ENCODE peak calls at places on chromosomes 1 and 21, in five cellular contexts. Q is astrocyte, P is HCT116, L is AG04450, Y is ovary. B is an unnamed sample.

GRCh38 chr1:38826262-38826661 is 33.3 kb downstream of the RRAGC start:
- DNase-seq in L (no peak), Y (no peak), P (no peak), Q (no peak), B (no peak)

GRCh38 chr1:57761628-57762027 is 337.8 kb upstream of the DAB1 start:
- DNase-seq in Q (no peak), P (no peak), Y (no peak), L (no peak), B (no peak)

GRCh38 chr1:186325239-186325638 is 49.8 kb downstream of the TPR start:
- DNase-seq in P (peak; percentile 2), Y (no peak), Q (no peak), L (no peak), B (no peak)

GRCh38 chr1:243477676-243478075 is 221.8 kb downstream of the SDCCAG8 start:
- DNase-seq in L (no peak), P (no peak), Y (no peak), Q (no peak), B (no peak)

GRCh38 chr1:107993920-107994319 is 28.9 kb upstream of the VAV3 start:
- DNase-seq in P (no peak), Y (no peak), Q (no peak), L (no peak), B (no peak)

GRCh38 chr1:211830330-211831142 is at the start of gene LPGAT1:
- DNase-seq in Q (peak; percentile 29), P (peak; percentile 27), L (no peak), Y (peak; percentile 71), B (peak; percentile 71)

GRCh38 chr1:28036431-28036830 is 52.0 kb downstream of the EYA3 start:
- DNase-seq in Q (no peak), L (no peak), P (no peak), Y (no peak), B (no peak)

GRCh38 chr1:162136760-162137537 is 67.5 kb downstream of the NOS1AP start:
- DNase-seq in Y (no peak), L (peak; percentile 58), P (peak; percentile 43), Q (peak; percentile 91), B (peak; percentile 42)

GRCh38 chr1:19262728-19263127 is 11.1 kb downstream of the MRTO4 start:
- DNase-seq in Q (no peak), Y (no peak), L (no peak), P (no peak), B (no peak)

GRCh38 chr21:28436286-28436932 is 556.3 kb downstream of the LTN1 start:
- DNase-seq in P (no peak), L (no peak), Y (no peak), Q (peak; percentile 74), B (no peak)

GRCh38 chr1:85581802-85582686 is 1.5 kb downstream of the CCN1 start:
- DNase-seq in L (peak; percentile 50), P (no peak), Q (peak; percentile 70), Y (no peak), B (peak; percentile 75)

GRCh38 chr1:22176258-22176657 is 33.4 kb upstream of the WNT4 start:
- DNase-seq in L (no peak), Y (no peak), Q (no peak), P (no peak), B (no peak)

GRCh38 chr21:29365636-29366305 is 67.0 kb downstream of the BACH1 start:
- DNase-seq in P (no peak), Y (no peak), L (no peak), Q (no peak), B (no peak)

GRCh38 chr1:219940707-219941106 is 12.3 kb upstream of the SLC30A10 start:
- DNase-seq in Q (no peak), Y (no peak), L (no peak), P (no peak), B (no peak)

GRCh38 chr21:46008893-46009635 is 27.5 kb downstream of the COL6A1 start:
- DNase-seq in Q (no peak), Y (no peak), L (no peak), P (no peak), B (no peak)

GRCh38 chr1:9338354-9339250 is 45.9 kb downstream of the SPSB1 start:
- DNase-seq in Y (no peak), Q (no peak), P (no peak), L (no peak), B (peak; percentile 66)

GRCh38 chr1:84390231-84390630 is 8.1 kb upstream of the DNASE2B start:
- DNase-seq in Q (no peak), Y (no peak), P (no peak), L (no peak), B (no peak)

GRCh38 chr1:37485902-37486679 is 11.7 kb downstream of the ZC3H12A start:
- DNase-seq in Q (no peak), L (no peak), P (no peak), Y (peak; percentile 13), B (no peak)

GRCh38 chr1:58585166-58585565 is 8.1 kb upstream of the TACSTD2 start:
- DNase-seq in Y (no peak), Q (no peak), L (no peak), P (no peak), B (peak; percentile 4)

GRCh38 chr1:243213045-243213787 is 41.9 kb downstream of the CEP170 start:
- DNase-seq in Y (no peak), L (peak; percentile 26), Q (peak; percentile 67), P (no peak), B (no peak)

GRCh38 chr1:241706967-241707366 is 54.9 kb downstream of the WDR64 start:
- DNase-seq in Y (no peak), P (peak; percentile 42), Q (peak; percentile 39), L (no peak), B (peak; percentile 11)

GRCh38 chr1:39387452-39387851 is 104.0 kb upstream of the BMP8A start:
- DNase-seq in Y (no peak), L (peak; percentile 81), Q (peak; percentile 86), P (peak; percentile 83), B (peak; percentile 69)

GRCh38 chr21:46083271-46084040 is 14.5 kb upstream of the COL6A2 start:
- DNase-seq in Q (no peak), P (no peak), L (no peak), Y (peak; percentile 60), B (peak; percentile 43)

GRCh38 chr21:36542312-36543101 is 62.6 kb upstream of the CLDN14 start:
- DNase-seq in P (no peak), L (no peak), Q (no peak), Y (no peak), B (no peak)

GRCh38 chr1:41790351-41790750 is 128.4 kb downstream of the HIVEP3 start:
- DNase-seq in L (no peak), Y (no peak), Q (no peak), P (no peak), B (no peak)

GRCh38 chr21:36156339-36156814 is 247 bp upstream of the DOP1B start:
- DNase-seq in P (peak; percentile 97), L (peak; percentile 99), Y (peak; percentile 99), Q (peak; percentile 85), B (peak; percentile 99)

GRCh38 chr1:89589515-89589914 is 43.4 kb upstream of the LRRC8C start:
- DNase-seq in Q (peak; percentile 68), L (no peak), P (no peak), Y (no peak), B (no peak)

GRCh38 chr1:111302374-111302773 is 11.7 kb downstream of the CHIA start:
- DNase-seq in Y (no peak), Q (no peak), L (no peak), P (no peak), B (no peak)

GRCh38 chr1:105386489-105386888 is 1636.8 kb downstream of the AMY1C start:
- DNase-seq in Y (no peak), P (no peak), Q (no peak), L (no peak), B (no peak)

GRCh38 chr1:63319069-63320023 is 3.0 kb upstream of the FOXD3 start:
- DNase-seq in Y (no peak), P (no peak), L (no peak), Q (no peak), B (no peak)

GRCh38 chr1:63316540-63316939 is 5.8 kb upstream of the FOXD3 start:
- DNase-seq in L (no peak), Q (no peak), Y (no peak), P (no peak), B (no peak)

GRCh38 chr1:63318255-63319068 is 3.9 kb upstream of the FOXD3 start:
- DNase-seq in P (no peak), L (no peak), Q (no peak), Y (no peak), B (no peak)

GRCh38 chr1:63317007-63317813 is 5.2 kb upstream of the FOXD3 start:
- DNase-seq in L (no peak), Q (no peak), Y (no peak), P (peak; percentile 78), B (peak; percentile 38)

GRCh38 chr1:63317814-63318156 is 4.6 kb upstream of the FOXD3 start:
- DNase-seq in Y (no peak), L (no peak), P (no peak), Q (no peak), B (no peak)
- H3K4me3 ChIP-seq in Y (no peak overlapping the region), L (no peak overlapping the region), P (peak overlapping the region; percentile 50), Q (no peak overlapping the region), B (peak overlapping the region; percentile 38)

GRCh38 chr1:18179009-18179408 is 71.4 kb downstream of the IGSF21 start:
- DNase-seq in Q (no peak), L (no peak), P (no peak), Y (no peak), B (no peak)
- H3K27me3 ChIP-seq in Q (peaks cover 11% of the 10 kb centered on the region), L (peaks cover 3% of the 10 kb centered on the region), P (peaks cover 52% of the 10 kb centered on the region), Y (no peaks in the 10 kb centered on the region), B (peaks cover 21% of the 10 kb centered on the region)

DNA sequence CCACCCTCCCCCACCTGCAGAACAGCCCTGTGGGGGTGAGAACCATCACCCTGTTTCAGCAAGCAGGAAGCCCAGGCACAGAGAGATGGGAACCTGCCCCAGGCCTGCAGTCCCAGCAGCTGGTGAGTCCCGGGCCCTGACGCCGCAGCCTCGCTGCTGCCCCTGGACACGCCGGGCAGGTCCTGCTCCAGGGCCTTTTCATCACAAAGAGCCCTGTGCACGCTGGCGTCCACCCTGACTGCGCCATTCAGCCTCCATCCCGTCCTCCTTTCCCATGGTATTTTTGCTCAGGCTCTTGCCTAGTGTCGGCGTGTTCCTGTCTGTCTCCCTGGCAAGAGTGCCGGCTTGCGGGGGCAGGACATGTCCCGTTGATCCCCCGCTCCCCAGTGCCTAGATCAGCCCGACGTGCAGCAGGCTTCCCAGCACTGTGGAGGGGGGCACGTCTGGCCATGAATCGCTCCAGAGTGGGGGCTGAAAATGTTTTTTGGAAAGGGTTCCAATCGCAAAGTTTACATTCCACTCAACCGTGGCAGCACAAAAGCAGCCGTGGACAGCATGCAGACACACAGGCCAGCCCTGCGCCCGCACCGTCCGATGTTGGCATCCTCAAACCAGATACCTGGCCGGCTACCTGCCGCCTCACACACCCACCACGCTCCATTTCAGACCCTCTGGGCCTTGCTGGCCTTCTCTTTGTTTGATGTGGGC is 6.3 kb upstream of the TTC34 start:
- DNase-seq in P (no peak), Y (no peak), L (no peak), Q (no peak), B (no peak)
- H3K9me3 ChIP-seq in P (peaks cover 3% of the 10 kb centered on the region), Y (no peaks in the 10 kb centered on the region), L (peaks cover 98% of the 10 kb centered on the region), Q (peaks cover 7% of the 10 kb centered on the region), B (no peaks in the 10 kb centered on the region)

DNA sequence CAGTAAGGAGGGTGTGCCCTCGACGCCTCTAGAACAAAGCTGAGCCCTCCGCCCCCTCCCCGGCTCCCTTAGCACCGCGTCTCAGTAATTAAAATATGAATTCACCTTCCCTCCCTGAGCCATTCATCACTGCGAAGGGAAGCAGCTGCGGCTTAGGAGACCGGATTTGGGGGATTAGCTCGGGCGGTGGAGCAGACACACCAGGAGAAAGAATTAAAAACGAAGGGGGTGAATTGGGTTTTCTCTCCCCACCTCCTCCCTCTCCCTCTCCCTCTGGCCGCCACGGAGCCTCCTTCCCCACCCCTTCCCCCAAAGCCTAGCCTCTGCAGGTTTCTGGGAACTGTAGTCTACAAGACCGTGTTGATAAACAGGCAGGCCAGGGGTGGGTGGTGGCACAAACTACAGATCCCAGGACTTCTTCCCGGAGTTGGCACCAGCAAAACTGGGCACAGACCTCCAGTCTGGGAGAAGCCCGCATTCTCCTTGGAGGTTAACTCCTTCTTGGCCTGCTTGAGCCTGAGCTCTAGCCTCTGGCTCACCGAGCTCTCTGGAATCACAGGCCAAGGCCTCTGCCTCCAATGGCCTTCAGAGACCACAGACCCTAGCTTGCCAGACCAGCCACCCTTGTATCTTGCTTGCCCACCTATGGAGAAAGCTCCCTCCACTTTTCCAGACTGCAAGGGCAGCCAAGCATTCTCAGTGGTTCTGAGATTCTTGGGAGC is 10.8 kb downstream of the BLACAT1 start:
- DNase-seq in P (no peak), Q (peak; percentile 25), Y (peak; percentile 52), L (no peak), B (no peak)
- H3K4me3 ChIP-seq in P (no peak overlapping the region), Q (no peak overlapping the region), Y (peak overlapping the region; percentile 1), L (no peak overlapping the region), B (no peak overlapping the region)

B was measured in SJSA1.